ENCODE peak calls at places on chromosome 10, in five cellular contexts. One of them, this sample, is unnamed.

GRCh38 chr10:94287331-94287730 is 75.4 kb downstream of the NOC3L start:
- DNase-seq in foreskin fibroblast: no peak
- DNase-seq in HL-60: no peak
- DNase-seq in Calu3: no peak
- DNase-seq in glutamatergic neuron: no peak
- DNase-seq in this sample: no peak

GRCh38 chr10:123864923-123865322 is 26.7 kb downstream of the CPXM2 start:
- DNase-seq in Calu3: no peak
- DNase-seq in foreskin fibroblast: no peak
- DNase-seq in HL-60: no peak
- DNase-seq in glutamatergic neuron: no peak
- DNase-seq in this sample: no peak

GRCh38 chr10:16809074-16809718 is 8.0 kb downstream of the RSU1 start:
- DNase-seq in glutamatergic neuron: peak
- DNase-seq in HL-60: peak
- DNase-seq in Calu3: peak
- DNase-seq in foreskin fibroblast: peak
- DNase-seq in this sample: no peak

GRCh38 chr10:19133992-19134391 is 85.4 kb downstream of the MALRD1 start:
- DNase-seq in HL-60: no peak
- DNase-seq in foreskin fibroblast: no peak
- DNase-seq in Calu3: no peak
- DNase-seq in glutamatergic neuron: no peak
- DNase-seq in this sample: no peak

GRCh38 chr10:124658591-124659240 is 85.5 kb downstream of the FAM53B start:
- DNase-seq in Calu3: no peak
- DNase-seq in foreskin fibroblast: no peak
- DNase-seq in HL-60: no peak
- DNase-seq in glutamatergic neuron: no peak
- DNase-seq in this sample: no peak

GRCh38 chr10:35447693-35448407 is 111.5 kb downstream of the CCNY start:
- DNase-seq in foreskin fibroblast: peak
- DNase-seq in HL-60: peak
- DNase-seq in glutamatergic neuron: peak
- DNase-seq in Calu3: peak
- DNase-seq in this sample: no peak

GRCh38 chr10:43156590-43157340 is 18.5 kb downstream of the CSGALNACT2 start:
- DNase-seq in glutamatergic neuron: no peak
- DNase-seq in Calu3: no peak
- DNase-seq in HL-60: no peak
- DNase-seq in foreskin fibroblast: peak
- DNase-seq in this sample: no peak

GRCh38 chr10:133258818-133259602 is 17.7 kb downstream of the ADAM8 start:
- DNase-seq in glutamatergic neuron: no peak
- DNase-seq in foreskin fibroblast: peak
- DNase-seq in HL-60: peak
- DNase-seq in Calu3: peak
- DNase-seq in this sample: peak

GRCh38 chr10:127945335-127945734 is 38.4 kb downstream of the PTPRE start:
- DNase-seq in foreskin fibroblast: no peak
- DNase-seq in HL-60: peak
- DNase-seq in glutamatergic neuron: no peak
- DNase-seq in Calu3: peak
- DNase-seq in this sample: peak

GRCh38 chr10:52679117-52679516 is 93.5 kb downstream of the MBL2 start:
- DNase-seq in HL-60: no peak
- DNase-seq in foreskin fibroblast: no peak
- DNase-seq in Calu3: no peak
- DNase-seq in glutamatergic neuron: no peak
- DNase-seq in this sample: no peak

GRCh38 chr10:924524-924859 is 7.0 kb downstream of the LARP4B start:
- DNase-seq in foreskin fibroblast: no peak
- DNase-seq in Calu3: no peak
- DNase-seq in HL-60: no peak
- DNase-seq in glutamatergic neuron: no peak
- DNase-seq in this sample: no peak

GRCh38 chr10:112278871-112279270 is 4.3 kb upstream of the TECTB start:
- DNase-seq in foreskin fibroblast: no peak
- DNase-seq in glutamatergic neuron: no peak
- DNase-seq in Calu3: no peak
- DNase-seq in HL-60: no peak
- DNase-seq in this sample: no peak

GRCh38 chr10:103154464-103155299 is 38.4 kb downstream of the NT5C2 start:
- DNase-seq in Calu3: no peak
- DNase-seq in foreskin fibroblast: peak
- DNase-seq in glutamatergic neuron: no peak
- DNase-seq in HL-60: no peak
- DNase-seq in this sample: no peak

GRCh38 chr10:76492678-76493472 is 1061.5 kb downstream of the LRMDA start:
- DNase-seq in glutamatergic neuron: no peak
- DNase-seq in foreskin fibroblast: no peak
- DNase-seq in Calu3: no peak
- DNase-seq in HL-60: no peak
- DNase-seq in this sample: no peak

GRCh38 chr10:112246-112645 is 23.0 kb upstream of the ZMYND11 start:
- DNase-seq in glutamatergic neuron: no peak
- DNase-seq in Calu3: no peak
- DNase-seq in foreskin fibroblast: peak
- DNase-seq in HL-60: no peak
- DNase-seq in this sample: no peak

GRCh38 chr10:78458983-78459638 is 425.4 kb downstream of the RPS24 start:
- DNase-seq in HL-60: no peak
- DNase-seq in Calu3: peak
- DNase-seq in foreskin fibroblast: peak
- DNase-seq in glutamatergic neuron: no peak
- DNase-seq in this sample: peak

GRCh38 chr10:78781251-78781913 is 287.4 kb upstream of the ZMIZ1 start:
- DNase-seq in glutamatergic neuron: no peak
- DNase-seq in Calu3: no peak
- DNase-seq in foreskin fibroblast: no peak
- DNase-seq in HL-60: no peak
- DNase-seq in this sample: peak

GRCh38 chr10:2891073-2891769 is 176.1 kb upstream of the PFKP start:
- DNase-seq in glutamatergic neuron: no peak
- DNase-seq in HL-60: no peak
- DNase-seq in foreskin fibroblast: no peak
- DNase-seq in Calu3: no peak
- DNase-seq in this sample: no peak

GRCh38 chr10:102814456-102814871 is 22.7 kb downstream of the CYP17A1 start:
- DNase-seq in glutamatergic neuron: peak
- DNase-seq in foreskin fibroblast: no peak
- DNase-seq in Calu3: no peak
- DNase-seq in HL-60: no peak
- DNase-seq in this sample: no peak

GRCh38 chr10:112804036-112804435 is 146.0 kb upstream of the TCF7L2 start:
- DNase-seq in Calu3: peak
- DNase-seq in HL-60: no peak
- DNase-seq in glutamatergic neuron: no peak
- DNase-seq in foreskin fibroblast: no peak
- DNase-seq in this sample: no peak

GRCh38 chr10:76554478-76554877 is 1083.1 kb downstream of the KCNMA1 start:
- DNase-seq in Calu3: no peak
- DNase-seq in foreskin fibroblast: no peak
- DNase-seq in glutamatergic neuron: no peak
- DNase-seq in HL-60: no peak
- DNase-seq in this sample: no peak

GRCh38 chr10:104318810-104319684 is 19.2 kb downstream of the ITPRIP start:
- DNase-seq in foreskin fibroblast: peak
- DNase-seq in glutamatergic neuron: no peak
- DNase-seq in Calu3: no peak
- DNase-seq in HL-60: no peak
- DNase-seq in this sample: peak

GRCh38 chr10:120048358-120048757 is 155.8 kb downstream of the SEC23IP start:
- DNase-seq in HL-60: no peak
- DNase-seq in Calu3: no peak
- DNase-seq in glutamatergic neuron: no peak
- DNase-seq in foreskin fibroblast: no peak
- DNase-seq in this sample: no peak

GRCh38 chr10:96368971-96369370 is 10.2 kb upstream of the OPALIN start:
- DNase-seq in Calu3: no peak
- DNase-seq in HL-60: no peak
- DNase-seq in glutamatergic neuron: no peak
- DNase-seq in foreskin fibroblast: no peak
- DNase-seq in this sample: no peak

GRCh38 chr10:133393401-133394063 is 425 bp upstream of the MTG1 start:
- DNase-seq in Calu3: no peak
- DNase-seq in glutamatergic neuron: no peak
- DNase-seq in foreskin fibroblast: no peak
- DNase-seq in HL-60: no peak
- DNase-seq in this sample: no peak

DNA sequence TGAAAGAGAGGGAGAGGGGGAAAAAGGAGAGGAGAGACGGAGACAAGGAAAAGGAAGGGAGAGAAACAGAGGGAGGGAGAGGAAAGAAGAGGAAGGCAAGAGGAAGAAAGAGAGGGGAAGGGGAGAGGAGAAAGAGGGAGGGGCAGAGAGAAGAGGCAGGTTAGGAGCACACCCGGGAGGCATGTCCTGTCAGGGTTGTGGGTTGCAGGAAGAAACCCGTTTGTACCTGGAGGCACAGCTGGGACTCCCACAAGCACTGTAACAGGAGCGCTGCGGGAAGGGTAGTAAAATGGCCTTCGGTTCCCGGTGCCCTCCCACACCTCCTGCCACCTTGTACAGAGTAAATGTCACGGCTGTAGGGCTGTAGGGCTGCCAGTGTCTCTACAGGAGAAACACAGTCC is 24.7 kb downstream of the FGFR2 start:
- DNase-seq in glutamatergic neuron: no peak
- DNase-seq in Calu3: no peak
- DNase-seq in foreskin fibroblast: no peak
- DNase-seq in HL-60: no peak
- DNase-seq in this sample: no peak
- TF ChIP-seq CTCF in glutamatergic neuron: no peak
- TF ChIP-seq CTCF in Calu3: no peak
- TF ChIP-seq CTCF in foreskin fibroblast: no peak
- TF ChIP-seq CTCF in HL-60: no peak
- TF ChIP-seq CTCF in this sample: no peak

GRCh38 chr10:70348228-70348850 is 34.1 kb downstream of the LRRC20 start:
- DNase-seq in foreskin fibroblast: peak
- DNase-seq in HL-60: peak
- DNase-seq in Calu3: peak
- DNase-seq in glutamatergic neuron: peak
- DNase-seq in this sample: no peak

GRCh38 chr10:70347321-70347720 is 35.1 kb downstream of the LRRC20 start:
- DNase-seq in HL-60: no peak
- DNase-seq in Calu3: no peak
- DNase-seq in foreskin fibroblast: no peak
- DNase-seq in glutamatergic neuron: no peak
- DNase-seq in this sample: no peak

GRCh38 chr10:70343712-70344111 is 38.7 kb downstream of the LRRC20 start:
- DNase-seq in foreskin fibroblast: peak
- DNase-seq in glutamatergic neuron: no peak
- DNase-seq in HL-60: no peak
- DNase-seq in Calu3: no peak
- DNase-seq in this sample: no peak

GRCh38 chr10:70344144-70344543 is 38.3 kb downstream of the LRRC20 start:
- DNase-seq in HL-60: no peak
- DNase-seq in glutamatergic neuron: no peak
- DNase-seq in Calu3: no peak
- DNase-seq in foreskin fibroblast: no peak
- DNase-seq in this sample: no peak

DNA sequence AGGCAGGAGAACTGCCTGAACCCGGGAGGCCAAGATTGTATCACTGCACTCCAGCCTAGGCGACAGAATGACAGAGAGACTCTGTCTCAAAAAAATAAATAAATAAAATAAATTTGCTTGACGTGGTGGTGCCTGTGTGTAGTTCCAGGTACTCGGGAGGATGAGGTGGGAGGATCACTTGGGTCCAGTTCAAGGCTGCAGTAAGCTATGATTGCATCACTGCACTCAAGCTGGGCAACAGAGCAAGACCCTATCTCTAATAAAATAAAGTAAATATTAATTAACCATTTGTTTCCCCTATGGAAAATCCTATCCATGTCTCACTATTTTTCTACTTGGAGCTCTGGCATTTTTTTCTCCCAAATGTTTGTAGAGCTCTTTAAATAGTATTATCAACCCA is 36.3 kb downstream of the LRRC20 start:
- DNase-seq in HL-60: no peak
- DNase-seq in glutamatergic neuron: no peak
- DNase-seq in foreskin fibroblast: no peak
- DNase-seq in Calu3: no peak
- DNase-seq in this sample: no peak
- TF ChIP-seq CTCF in HL-60: no peak
- TF ChIP-seq CTCF in glutamatergic neuron: no peak
- TF ChIP-seq CTCF in foreskin fibroblast: no peak
- TF ChIP-seq CTCF in Calu3: no peak
- TF ChIP-seq CTCF in this sample: no peak

GRCh38 chr10:6203331-6204062 is 765 bp downstream of the PFKFB3 start:
- DNase-seq in Calu3: peak
- DNase-seq in HL-60: peak
- DNase-seq in foreskin fibroblast: peak
- DNase-seq in glutamatergic neuron: peak
- DNase-seq in this sample: no peak
- TF ChIP-seq CTCF in Calu3: peak
- TF ChIP-seq CTCF in HL-60: no peak
- TF ChIP-seq CTCF in foreskin fibroblast: peak
- TF ChIP-seq CTCF in glutamatergic neuron: no peak
- TF ChIP-seq CTCF in this sample: peak

GRCh38 chr10:44813201-44813600 is 97.9 kb upstream of the TMEM72 start:
- DNase-seq in Calu3: no peak
- DNase-seq in HL-60: no peak
- DNase-seq in foreskin fibroblast: no peak
- DNase-seq in glutamatergic neuron: no peak
- DNase-seq in this sample: no peak

GRCh38 chr10:44807451-44807850 is 103.7 kb upstream of the TMEM72 start:
- DNase-seq in HL-60: no peak
- DNase-seq in Calu3: no peak
- DNase-seq in foreskin fibroblast: peak
- DNase-seq in glutamatergic neuron: no peak
- DNase-seq in this sample: no peak

GRCh38 chr10:44811072-44811471 is 100.1 kb upstream of the TMEM72 start:
- DNase-seq in Calu3: no peak
- DNase-seq in HL-60: no peak
- DNase-seq in foreskin fibroblast: no peak
- DNase-seq in glutamatergic neuron: no peak
- DNase-seq in this sample: no peak

GRCh38 chr10:44806895-44807294 is 104.2 kb upstream of the TMEM72 start:
- DNase-seq in foreskin fibroblast: peak
- DNase-seq in HL-60: no peak
- DNase-seq in Calu3: no peak
- DNase-seq in glutamatergic neuron: no peak
- DNase-seq in this sample: no peak

DNA sequence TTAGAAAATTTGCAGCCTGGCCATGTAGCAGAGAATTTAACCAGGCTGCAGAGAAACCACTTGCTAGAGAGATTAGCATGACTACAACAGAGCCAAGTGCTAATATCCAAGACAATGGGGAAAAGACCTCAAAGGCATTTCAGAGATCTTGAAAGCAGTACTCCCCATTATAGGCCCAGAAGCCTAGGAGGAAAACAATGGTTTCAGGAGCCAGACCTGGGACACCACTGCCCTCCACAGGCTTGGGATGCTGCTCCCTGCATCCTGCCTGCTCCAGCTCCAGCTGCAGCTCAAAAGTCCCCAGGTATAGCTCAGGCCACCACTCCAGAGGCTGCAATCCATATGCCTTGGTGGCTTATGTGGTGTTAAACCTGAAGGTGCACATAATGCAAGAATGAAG is 101.5 kb upstream of the TMEM72 start:
- DNase-seq in HL-60: no peak
- DNase-seq in glutamatergic neuron: no peak
- DNase-seq in foreskin fibroblast: peak
- DNase-seq in Calu3: no peak
- DNase-seq in this sample: no peak
- TF ChIP-seq CTCF in HL-60: no peak
- TF ChIP-seq CTCF in glutamatergic neuron: no peak
- TF ChIP-seq CTCF in foreskin fibroblast: no peak
- TF ChIP-seq CTCF in Calu3: no peak
- TF ChIP-seq CTCF in this sample: no peak

This sample was measured in CD14-positive monocyte.